ENCODE peak calls at places on chromosomes 2 and 18, in six cellular contexts. A is MCF 10A, N is choroid plexus epithelial cell, Q is uterus, S is endodermal cell, D is lower leg skin. T is an unnamed sample.

GRCh38 chr2:149068996-149069888 is 30.7 kb downstream of the LYPD6B start:
- DNase-seq in A (peak), N (peak), Q (no peak), S (no peak), D (no peak), T (no peak)

GRCh38 chr2:127829845-127830246 is 18.9 kb upstream of the WDR33 start:
- DNase-seq in A (no peak), N (no peak), Q (no peak), S (peak), D (no peak), T (no peak)

GRCh38 chr2:240960963-240961876 is 37.2 kb upstream of the SNED1 start:
- DNase-seq in A (no peak), N (peak), Q (no peak), S (peak), D (peak), T (no peak)

GRCh38 chr2:111227716-111228141 is 107.0 kb downstream of the BCL2L11 start:
- DNase-seq in A (peak), N (peak), Q (no peak), S (peak), D (no peak), T (peak)

GRCh38 chr2:11370377-11371098 is 26.1 kb upstream of the ROCK2 start:
- DNase-seq in A (peak), N (no peak), Q (no peak), S (no peak), D (no peak), T (no peak)

GRCh38 chr2:84458436-84459027 is 548 bp downstream of the SUCLG1 start:
- DNase-seq in A (peak), N (peak), Q (no peak), S (no peak), D (peak), T (peak)

GRCh38 chr2:65085148-65085547 is 28.9 kb downstream of the CEP68 start:
- DNase-seq in A (no peak), N (no peak), Q (no peak), S (no peak), D (no peak), T (no peak)

GRCh38 chr18:51195602-51196115 is 1.8 kb downstream of the MEX3C start:
- DNase-seq in A (peak), N (peak), Q (no peak), S (peak), D (no peak), T (peak)

GRCh38 chr2:198375073-198375430 is 570.7 kb downstream of the PLCL1 start:
- DNase-seq in A (no peak), N (no peak), Q (no peak), S (no peak), D (no peak), T (no peak)

GRCh38 chr2:66576381-66577330 is 141.7 kb downstream of the MEIS1 start:
- DNase-seq in A (peak), N (peak), Q (peak), S (peak), D (no peak), T (peak)

GRCh38 chr2:205679410-205680009 is 2.8 kb upstream of the NRP2 start:
- DNase-seq in A (peak), N (no peak), Q (no peak), S (no peak), D (no peak), T (no peak)

GRCh38 chr2:170122883-170123547 is 54.9 kb upstream of the MYO3B start:
- DNase-seq in A (peak), N (peak), Q (no peak), S (no peak), D (no peak), T (no peak)

GRCh38 chr2:84223191-84223590 is 235.9 kb downstream of the SUCLG1 start:
- DNase-seq in A (peak), N (peak), Q (no peak), S (no peak), D (no peak), T (no peak)

DNA sequence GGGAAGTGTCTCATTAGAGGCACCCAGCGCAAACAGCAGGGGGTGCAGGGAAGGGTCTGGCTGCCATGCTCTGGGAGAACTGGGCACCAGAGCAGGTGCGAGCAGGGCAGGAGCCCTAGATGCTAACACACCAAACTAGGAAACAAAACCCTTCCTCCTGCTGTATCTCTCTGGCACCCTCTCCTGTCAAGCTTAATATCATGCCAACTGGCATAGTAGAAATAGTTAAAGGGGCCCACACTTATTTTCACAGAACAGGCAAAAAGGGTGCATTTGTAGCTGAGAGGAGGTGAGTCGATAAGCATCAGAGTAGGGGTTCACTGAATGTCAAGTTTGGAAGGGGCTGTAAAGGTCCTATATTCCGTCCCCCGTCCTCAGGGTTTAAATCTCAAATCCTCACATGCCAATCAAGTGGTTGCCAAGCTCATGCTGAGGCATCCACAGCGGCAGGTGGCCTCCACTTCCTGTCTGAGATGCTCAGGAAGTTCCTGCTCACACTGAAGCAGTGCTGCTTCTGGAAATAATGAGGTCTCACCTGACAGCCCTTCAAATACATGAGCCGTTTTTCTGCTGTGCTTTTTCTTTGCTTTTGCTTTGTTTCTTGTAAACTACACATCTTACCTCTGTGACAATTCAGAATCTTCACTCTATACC is 14.9 kb upstream of the ACKR3 start:
- DNase-seq in A (no peak), N (no peak), Q (no peak), S (peak), D (no peak), T (no peak)
- TF ChIP-seq CTCF in A (no peak), N (no peak), Q (no peak), S (no peak), D (no peak), T (no peak)

DNA sequence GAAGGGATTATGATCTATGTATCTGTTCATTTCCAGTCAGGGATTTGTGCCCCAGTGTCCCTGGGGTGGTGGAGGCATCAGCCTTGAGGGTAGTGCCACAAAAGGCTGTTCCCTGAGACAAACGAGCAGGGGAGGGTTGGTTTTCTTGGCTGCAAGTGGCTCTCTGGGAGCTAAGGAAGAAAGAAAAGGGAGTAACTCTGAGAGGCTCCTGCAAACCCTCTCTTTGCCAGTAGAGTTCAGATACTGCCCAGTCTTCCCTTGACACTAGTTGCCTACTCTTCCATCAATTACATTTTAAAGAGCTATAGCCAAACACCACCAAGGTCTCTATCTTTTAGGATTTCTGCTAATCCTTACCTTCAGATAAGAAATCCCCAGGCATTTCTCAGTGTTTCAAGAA is 18.5 kb upstream of the KCTD1 start:
- DNase-seq in A (no peak), N (no peak), Q (no peak), S (peak), D (no peak), T (peak)
- TF ChIP-seq CTCF in A (no peak), N (peak), Q (no peak), S (peak), D (no peak), T (no peak)

GRCh38 chr2:26618611-26619010 is 22.6 kb downstream of the CIB4 start:
- DNase-seq in A (no peak), N (no peak), Q (no peak), S (no peak), D (peak), T (no peak)

GRCh38 chr2:26619096-26619495 is 22.1 kb downstream of the CIB4 start:
- DNase-seq in A (no peak), N (no peak), Q (no peak), S (no peak), D (peak), T (no peak)

GRCh38 chr2:26619649-26620605 is 21.2 kb downstream of the CIB4 start:
- DNase-seq in A (no peak), N (no peak), Q (no peak), S (peak), D (peak), T (no peak)

GRCh38 chr2:26623541-26624497 is 17.3 kb downstream of the CIB4 start:
- DNase-seq in A (peak), N (peak), Q (no peak), S (peak), D (peak), T (no peak)

GRCh38 chr2:26621469-26622199 is 19.5 kb downstream of the CIB4 start:
- DNase-seq in A (peak), N (peak), Q (no peak), S (no peak), D (peak), T (no peak)
- TF ChIP-seq CTCF in A (no peak), N (no peak), Q (no peak), S (no peak), D (no peak), T (no peak)

GRCh38 chr2:142165790-142166189 is 35.0 kb upstream of the LRP1B start:
- DNase-seq in A (peak), N (peak), Q (no peak), S (peak), D (no peak), T (peak)
- TF ChIP-seq CTCF in A (peak), N (peak), Q (no peak), S (peak), D (no peak), T (peak)

DNA sequence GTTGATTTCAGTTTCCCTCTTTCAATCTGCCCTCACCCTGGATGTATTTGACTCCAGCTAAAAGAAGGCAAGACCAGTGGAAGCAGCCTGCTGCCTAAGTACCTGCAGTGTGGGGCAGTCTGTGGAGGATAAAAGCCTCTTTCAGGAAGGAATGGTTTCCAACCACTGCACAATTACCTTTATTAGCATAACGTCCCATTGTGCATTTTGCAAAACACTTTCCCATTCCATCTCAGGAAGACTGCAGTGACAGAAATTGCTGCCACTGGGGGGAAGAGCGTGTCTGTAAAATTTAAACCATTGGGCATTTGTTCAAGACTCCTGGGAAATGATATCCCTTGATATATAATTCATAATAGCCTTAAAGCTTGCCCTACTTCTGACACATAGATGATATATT is 26.2 kb downstream of the CYRIA start:
- DNase-seq in A (no peak), N (no peak), Q (no peak), S (no peak), D (peak), T (peak)
- TF ChIP-seq CTCF in A (no peak), N (no peak), Q (no peak), S (no peak), D (no peak), T (no peak)

GRCh38 chr2:675051-675450 is 2.2 kb downstream of the TMEM18 start:
- DNase-seq in A (no peak), N (no peak), Q (no peak), S (peak), D (no peak), T (no peak)

GRCh38 chr2:676647-677055 is 555 bp downstream of the TMEM18 start:
- DNase-seq in A (peak), N (peak), Q (peak), S (peak), D (peak), T (peak)

GRCh38 chr2:677056-677949 is at the start of gene TMEM18:
- DNase-seq in A (peak), N (peak), Q (peak), S (peak), D (peak), T (peak)

GRCh38 chr2:675460-675859 is 1.7 kb downstream of the TMEM18 start:
- DNase-seq in A (no peak), N (peak), Q (peak), S (peak), D (no peak), T (no peak)

GRCh38 chr2:675982-676646 is 1.1 kb downstream of the TMEM18 start:
- DNase-seq in A (peak), N (peak), Q (peak), S (peak), D (peak), T (peak)
- TF ChIP-seq CTCF in A (peak), N (peak), Q (peak), S (peak), D (no peak), T (peak)

DNA sequence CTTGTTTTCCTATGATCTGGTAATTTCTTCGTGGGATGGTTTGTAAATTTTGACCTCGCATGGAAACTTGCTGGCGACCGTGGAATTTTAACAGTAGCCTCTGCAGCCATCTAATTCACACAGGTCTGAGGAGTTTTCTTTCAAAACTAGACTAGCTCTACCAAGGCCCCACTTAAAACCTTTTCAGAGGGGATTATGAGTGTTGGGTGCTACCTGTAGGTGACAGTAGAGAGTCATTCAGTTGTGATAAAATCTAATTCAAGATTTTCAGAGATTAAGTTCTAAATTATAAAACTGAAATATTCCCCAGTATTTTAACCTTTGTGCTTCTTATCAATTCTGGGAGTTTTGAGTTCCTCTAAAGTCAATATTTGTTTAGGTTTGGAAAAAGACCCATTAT is 31.0 kb downstream of the THSD7B start:
- DNase-seq in A (no peak), N (no peak), Q (no peak), S (no peak), D (no peak), T (peak)
- TF ChIP-seq CTCF in A (no peak), N (no peak), Q (no peak), S (peak), D (no peak), T (peak)

DNA sequence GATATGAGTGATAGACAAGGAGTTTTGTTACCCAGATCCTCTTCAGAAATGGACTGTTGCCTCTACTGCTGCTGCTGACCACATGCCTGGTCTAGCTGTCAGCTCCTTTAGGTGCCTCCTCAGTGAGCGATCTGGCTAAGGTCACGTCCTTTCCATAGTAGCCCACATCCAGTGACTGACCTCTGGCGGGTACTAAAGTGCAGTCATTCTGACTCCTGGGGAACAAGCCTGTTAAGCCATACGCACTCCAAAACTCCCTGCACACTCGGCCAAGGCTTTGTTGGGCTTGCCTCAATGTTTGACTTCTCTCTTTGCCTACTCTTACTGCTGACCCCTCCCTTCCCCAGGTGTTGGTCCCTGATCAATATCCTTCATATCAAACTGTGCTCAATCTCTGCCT is 685.2 kb downstream of the IRS1 start:
- DNase-seq in A (no peak), N (no peak), Q (no peak), S (no peak), D (no peak), T (no peak)
- TF ChIP-seq CTCF in A (no peak), N (peak), Q (no peak), S (no peak), D (no peak), T (no peak)

T was measured in neural progenitor cell.